ENCODE peak calls at places on chromosomes 4 and X, in nine cellular contexts. F is tibial nerve, C is heart left ventricle, N is HCT116, X is testis, K is A549, G is NB4, O is H1, T is stomach. W is an unnamed sample.
A peak's percentile ranks its signal among the peaks of the same experiment; 100 is the strongest.

GRCh38 chrX:27597506-27597905 is 7.4 kb downstream of the DCAF8L2 start:
- DNase-seq in X (no peak), T (no peak), G (no peak), F (no peak), K (no peak), N (no peak), O (no peak), C (no peak), W (no peak)

GRCh38 chrX:63418211-63418610 is 67.1 kb upstream of the SPIN4 start:
- DNase-seq in G (no peak), X (no peak), O (no peak), N (no peak), F (no peak), T (no peak), C (no peak), K (no peak), W (no peak)

GRCh38 chr4:100754741-100755140 is 236.9 kb upstream of the EMCN start:
- DNase-seq in C (no peak), T (no peak), K (no peak), O (no peak), G (peak; percentile 41), F (no peak), N (no peak), X (no peak), W (no peak)

GRCh38 chr4:118997601-118998000 is 108.9 kb downstream of the SYNPO2 start:
- DNase-seq in O (no peak), G (no peak), K (no peak), X (no peak), F (no peak), N (no peak), T (no peak), C (no peak), W (peak; percentile 78)

GRCh38 chr4:145623831-145624230 is 4.6 kb downstream of the MMAA start:
- DNase-seq in K (no peak), F (no peak), N (no peak), X (no peak), C (no peak), G (no peak), T (no peak), O (no peak), W (peak; percentile 65)

GRCh38 chr4:174377613-174378012 is 93.9 kb downstream of the CEP44 start:
- DNase-seq in C (no peak), N (no peak), K (peak; percentile 70), X (no peak), F (no peak), G (no peak), T (no peak), O (no peak), W (peak; percentile 2)

GRCh38 chrX:47217121-47217851 is 1.2 kb upstream of the CDK16 start:
- DNase-seq in O (no peak), N (no peak), C (no peak), K (no peak), T (no peak), G (peak; percentile 43), X (no peak), F (no peak), W (peak; percentile 62)

GRCh38 chr4:46648088-46648744 is 258.3 kb upstream of the GABRA2 start:
- DNase-seq in K (peak; percentile 24), T (no peak), O (peak; percentile 66), G (peak; percentile 69), C (no peak), F (no peak), N (no peak), X (peak; percentile 36), W (peak; percentile 64)

GRCh38 chr4:43264730-43265129 is 372.2 kb downstream of the GRXCR1 start:
- DNase-seq in K (no peak), O (no peak), N (no peak), F (no peak), G (no peak), X (no peak), T (no peak), C (no peak), W (no peak)
- TF ChIP-seq POLR2A in K (no peak), O (no peak), N (no peak), F (no peak), G (no peak), X (no peak), T (no peak), C (no peak), W (no peak)

GRCh38 chrX:149937881-149938426 is 337 bp downstream of the EOLA2 start:
- DNase-seq in C (no peak), X (no peak), G (peak; percentile 27), F (no peak), T (no peak), O (no peak), K (peak; percentile 4), N (no peak), W (peak; percentile 0)

GRCh38 chrX:149938427-149939270 is at the start of gene EOLA2:
- DNase-seq in O (peak; percentile 94), K (peak; percentile 99), C (peak; percentile 95), X (peak; percentile 97), G (peak; percentile 97), F (peak; percentile 92), N (peak; percentile 95), T (peak; percentile 94), W (peak; percentile 99)

GRCh38 chrX:149939271-149940014 is 1.2 kb upstream of the EOLA2 start:
- DNase-seq in O (peak; percentile 63), N (peak; percentile 69), C (peak; percentile 94), G (peak; percentile 90), X (peak; percentile 95), F (peak; percentile 90), T (peak; percentile 95), K (peak; percentile 93), W (peak; percentile 87)

DNA sequence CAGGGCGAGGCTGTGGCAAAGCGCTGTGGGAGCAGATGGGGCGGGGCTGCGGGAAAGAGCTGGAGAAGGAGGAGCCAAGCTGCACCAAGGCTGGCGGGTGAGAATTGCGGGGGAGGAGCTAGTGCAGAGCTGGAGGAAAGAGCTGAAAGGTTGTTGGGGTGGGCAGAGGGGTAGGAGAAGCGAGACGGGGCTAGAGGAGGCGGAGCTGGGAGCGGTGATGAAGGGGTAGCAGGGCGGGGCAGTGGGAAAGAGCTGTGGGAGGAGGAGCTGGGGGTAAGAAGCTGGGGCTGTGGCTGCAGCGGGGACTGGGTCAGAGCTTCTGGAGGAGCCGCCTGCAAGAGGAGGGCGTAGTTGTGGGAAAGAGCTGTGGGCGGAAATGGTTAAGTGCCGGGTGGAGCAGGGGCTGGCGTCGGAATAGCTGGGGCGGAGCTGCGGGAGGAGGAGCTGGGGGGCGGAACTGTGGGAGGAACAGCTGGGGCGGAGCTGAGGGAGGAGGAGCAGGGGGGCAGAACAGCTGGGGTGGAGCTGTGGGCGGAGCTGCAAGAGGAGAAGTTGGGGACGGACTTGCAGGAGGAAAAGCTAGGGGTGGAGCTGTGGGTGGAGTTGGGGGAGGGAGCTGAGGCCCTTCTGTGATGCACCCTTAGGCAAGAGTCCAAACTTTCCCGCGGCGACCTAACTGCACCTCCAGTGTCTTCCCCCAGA is 1.9 kb upstream of the EOLA2 start:
- DNase-seq in F (peak; percentile 87), K (peak; percentile 98), N (peak; percentile 94), O (peak; percentile 96), C (peak; percentile 95), G (peak; percentile 97), X (peak; percentile 97), T (peak; percentile 91), W (peak; percentile 98)
- TF ChIP-seq POLR2A in F (no peak), K (no peak), N (no peak), O (no peak), C (no peak), G (no peak), X (no peak), T (no peak), W (peak; percentile 72)

GRCh38 chrX:40094900-40095587 is 2.7 kb downstream of the BCOR start:
- DNase-seq in N (no peak), F (no peak), O (no peak), T (no peak), K (no peak), C (no peak), X (no peak), G (no peak), W (no peak)

GRCh38 chrX:40094041-40094899 is 3.5 kb downstream of the BCOR start:
- DNase-seq in G (peak; percentile 46), T (no peak), O (no peak), X (peak; percentile 86), N (no peak), K (no peak), C (peak; percentile 77), F (no peak), W (peak; percentile 55)

GRCh38 chrX:40097101-40097491 is 662 bp downstream of the BCOR start:
- DNase-seq in G (peak; percentile 58), N (no peak), O (no peak), K (no peak), X (no peak), F (no peak), T (no peak), C (no peak), W (no peak)

GRCh38 chrX:40096395-40097091 is 1.2 kb downstream of the BCOR start:
- DNase-seq in O (no peak), X (peak; percentile 37), K (no peak), G (peak; percentile 70), N (no peak), C (peak; percentile 75), F (no peak), T (no peak), W (peak; percentile 45)

GRCh38 chrX:40095588-40096394 is 2.0 kb downstream of the BCOR start:
- DNase-seq in X (no peak), C (peak; percentile 62), N (no peak), K (no peak), T (no peak), F (no peak), O (no peak), G (peak; percentile 90), W (no peak)
- TF ChIP-seq POLR2A in X (no peak), C (no peak), N (no peak), K (no peak), T (no peak), F (no peak), O (no peak), G (no peak), W (no peak)

GRCh38 chrX:1385251-1385794 is 6.6 kb downstream of the SLC25A6 start:
- DNase-seq in K (no peak), G (no peak), C (peak; percentile 53), T (no peak), O (no peak), F (no peak), X (peak; percentile 16), N (no peak), W (no peak)

GRCh38 chrX:1378306-1378758 is 13.6 kb downstream of the SLC25A6 start:
- DNase-seq in C (peak; percentile 33), G (no peak), N (no peak), O (no peak), T (no peak), K (no peak), X (no peak), F (no peak), W (no peak)

GRCh38 chrX:1384738-1385250 is 7.1 kb downstream of the SLC25A6 start:
- DNase-seq in K (no peak), O (no peak), F (no peak), X (peak; percentile 14), G (no peak), C (peak; percentile 54), N (no peak), T (no peak), W (no peak)

GRCh38 chrX:1385824-1386223 is 6.1 kb downstream of the SLC25A6 start:
- DNase-seq in T (no peak), C (peak; percentile 36), G (no peak), F (no peak), N (no peak), O (no peak), X (no peak), K (no peak), W (no peak)

DNA sequence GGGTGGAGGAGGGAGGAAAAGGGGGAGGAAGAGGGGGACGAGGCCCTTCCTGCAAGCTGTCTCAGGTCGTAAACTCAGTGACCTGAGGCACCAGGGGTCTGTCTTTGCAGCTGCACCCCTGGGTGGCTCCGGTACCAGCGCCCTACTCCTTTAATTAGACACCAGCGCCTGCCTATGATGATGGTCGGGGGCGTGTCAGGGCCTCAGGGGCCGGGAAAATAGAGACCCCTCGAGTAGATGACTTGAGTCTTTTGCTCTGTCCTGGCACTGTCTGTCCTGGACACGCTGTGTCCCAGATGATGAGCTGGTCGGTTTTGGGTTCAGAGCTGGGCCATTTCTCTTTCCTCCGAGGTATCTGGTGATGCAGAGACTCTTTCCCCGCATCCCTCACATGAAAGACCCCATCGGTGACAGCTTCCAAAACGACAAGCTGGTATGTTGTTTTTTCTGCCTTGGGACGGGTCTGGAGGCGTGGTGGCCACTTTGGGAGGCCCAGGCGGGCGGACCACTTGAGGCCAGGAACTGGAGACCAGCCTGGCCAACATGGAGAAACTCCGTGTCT is 11.2 kb downstream of the SLC25A6 start:
- DNase-seq in F (no peak), K (no peak), T (peak; percentile 25), G (peak; percentile 33), O (no peak), N (no peak), C (peak; percentile 17), X (peak; percentile 11), W (no peak)
- TF ChIP-seq POLR2A in F (no peak), K (no peak), T (no peak), G (peak; percentile 7), O (no peak), N (no peak), C (no peak), X (no peak), W (no peak)

W was measured in IMR-90.